ENCODE peak calls at places on chromosomes 6 and 20, in nine cellular contexts. M is left ventricle myocardium inferior; V is tibial artery; T is effector memory CD8-positive, alpha-beta T cell; F is mammary epithelial cell; Z is astrocyte of the spinal cord; P is left colon; I is left cardiac atrium; A is activated T-helper 1 cell treated with anti-CD3 and anti-CD28 coated beads, Interleukin-2, amount 50 U/mL, for 16 hours. B is an unnamed sample.

GRCh38 chr20:17935186-17935585 is 33.4 kb downstream of the SNX5 start:
- DNase-seq in M (no peak), V (no peak), T (no peak), F (peak; percentile 42), Z (no peak), P (no peak), I (no peak), A (no peak), B (no peak)

GRCh38 chr6:156691018-156691417 is 86.2 kb upstream of the ARID1B start:
- DNase-seq in M (no peak), V (no peak), T (no peak), F (no peak), Z (no peak), P (no peak), I (no peak), A (no peak), B (no peak)

GRCh38 chr6:17729223-17730077 is 22.7 kb upstream of the NUP153 start:
- DNase-seq in M (no peak), V (no peak), T (no peak), F (peak; percentile 31), Z (no peak), P (no peak), I (no peak), A (no peak), B (no peak)

GRCh38 chr6:80696268-80696667 is 589.8 kb downstream of the BCKDHB start:
- DNase-seq in M (no peak), V (no peak), T (no peak), F (no peak), Z (no peak), P (no peak), I (no peak), A (no peak), B (no peak)

GRCh38 chr20:19603390-19603753 is 154.7 kb upstream of the RIN2 start:
- DNase-seq in M (no peak), V (no peak), T (no peak), F (no peak), Z (no peak), P (no peak), I (no peak), A (no peak), B (no peak)

GRCh38 chr6:168441434-168442391 is 729 bp downstream of the SMOC2 start:
- DNase-seq in M (no peak), V (no peak), T (no peak), F (no peak), Z (no peak), P (no peak), I (no peak), A (no peak), B (no peak)

GRCh38 chr6:105867280-105867679 is 218.9 kb upstream of the PRDM1 start:
- DNase-seq in M (no peak), V (no peak), T (no peak), F (no peak), Z (no peak), P (no peak), I (no peak), A (no peak), B (no peak)

GRCh38 chr6:155943635-155944034 is 488.0 kb upstream of the NOX3 start:
- DNase-seq in M (no peak), V (no peak), T (no peak), F (no peak), Z (peak; percentile 8), P (no peak), I (no peak), A (no peak), B (no peak)

GRCh38 chr20:17705916-17706315 is 6.2 kb downstream of the BANF2 start:
- DNase-seq in M (no peak), V (no peak), T (no peak), F (no peak), Z (no peak), P (no peak), I (no peak), A (no peak), B (no peak)

B was measured in gastrocnemius medialis.